ENCODE peak calls at places on chromosome 3, in five cellular contexts. U is suprapubic skin, H is HepG2, E is endothelial cell of umbilical vein, A is Panc1. N is an unnamed sample.

GRCh38 chr3:14467723-14468620 is 65.6 kb downstream of the SLC6A6 start:
- DNase-seq in U (no peak), H (peak; percentile 8), E (peak; percentile 41), A (no peak), N (peak; percentile 55)

GRCh38 chr3:81666502-81667121 is 94.8 kb downstream of the GBE1 start:
- DNase-seq in U (no peak), H (no peak), E (peak; percentile 60), A (no peak), N (peak; percentile 9)

GRCh38 chr3:11637901-11638668 is 5.6 kb downstream of the VGLL4 start:
- DNase-seq in U (no peak), H (no peak), E (peak; percentile 62), A (no peak), N (no peak)

GRCh38 chr3:187669675-187670504 is at the start of gene SST:
- DNase-seq in U (no peak), H (peak; percentile 16), E (peak; percentile 45), A (no peak), N (peak; percentile 94)

GRCh38 chr3:108125550-108126071 is 34.8 kb upstream of the CD47 start:
- DNase-seq in U (no peak), H (no peak), E (peak; percentile 97), A (no peak), N (no peak)

GRCh38 chr3:172289583-172289982 is 158.7 kb downstream of the GHSR start:
- DNase-seq in U (no peak), H (no peak), E (peak; percentile 57), A (no peak), N (peak; percentile 64)

GRCh38 chr3:128454310-128454618 is 12.4 kb downstream of the DNAJB8 start:
- DNase-seq in U (no peak), H (no peak), E (no peak), A (no peak), N (no peak)

GRCh38 chr3:52315977-52316764 is at the start of gene DNAH1:
- DNase-seq in U (no peak), H (no peak), E (no peak), A (no peak), N (no peak)

GRCh38 chr3:132789959-132790358 is 67.8 kb upstream of the NPHP3 start:
- DNase-seq in U (no peak), H (no peak), E (no peak), A (no peak), N (no peak)

GRCh38 chr3:124565013-124565412 is 165.2 kb upstream of the UMPS start:
- DNase-seq in U (no peak), H (peak; percentile 82), E (peak; percentile 71), A (peak; percentile 55), N (peak; percentile 91)

GRCh38 chr3:36525115-36525711 is 144.9 kb downstream of the STAC start:
- DNase-seq in U (no peak), H (no peak), E (no peak), A (no peak), N (peak; percentile 8)

GRCh38 chr3:133047980-133048379 is 9.8 kb downstream of the TMEM108 start:
- DNase-seq in U (no peak), H (no peak), E (no peak), A (no peak), N (no peak)

GRCh38 chr3:120418866-120419490 is 31.8 kb downstream of the FSTL1 start:
- DNase-seq in U (no peak), H (peak; percentile 76), E (peak; percentile 68), A (peak; percentile 12), N (peak; percentile 79)

GRCh38 chr3:170862618-170863374 is 7.2 kb downstream of the RPL22L1 start:
- DNase-seq in U (no peak), H (no peak), E (no peak), A (no peak), N (peak; percentile 46)

GRCh38 chr3:41159581-41160189 is 39.6 kb upstream of the CTNNB1 start:
- DNase-seq in U (no peak), H (no peak), E (no peak), A (no peak), N (no peak)

GRCh38 chr3:39641210-39641718 is 168.1 kb upstream of the MYRIP start:
- DNase-seq in U (no peak), H (no peak), E (no peak), A (no peak), N (no peak)

GRCh38 chr3:149572796-149573414 is 84.9 kb downstream of the WWTR1 start:
- DNase-seq in U (no peak), H (no peak), E (peak; percentile 69), A (no peak), N (no peak)

GRCh38 chr3:13884851-13885703 is 5.2 kb upstream of the WNT7A start:
- DNase-seq in U (peak; percentile 58), H (peak; percentile 36), E (no peak), A (no peak), N (peak; percentile 81)

GRCh38 chr3:111538687-111539086 is 3.3 kb upstream of the CD96 start:
- DNase-seq in U (no peak), H (peak; percentile 13), E (no peak), A (no peak), N (no peak)

GRCh38 chr3:14412831-14413380 is 10.5 kb downstream of the SLC6A6 start:
- DNase-seq in U (no peak), H (no peak), E (no peak), A (no peak), N (peak; percentile 79)

GRCh38 chr3:150737874-150738679 is 24.9 kb downstream of the SIAH2 start:
- DNase-seq in U (no peak), H (peak; percentile 96), E (no peak), A (no peak), N (peak; percentile 22)

GRCh38 chr3:51800758-51801140 is 21.7 kb upstream of the IQCF6 start:
- DNase-seq in U (no peak), H (no peak), E (no peak), A (no peak), N (no peak)

GRCh38 chr3:64111872-64112271 is 88.6 kb upstream of the PSMD6 start:
- DNase-seq in U (no peak), H (no peak), E (no peak), A (no peak), N (peak; percentile 23)

GRCh38 chr3:137084579-137084978 is 126.8 kb downstream of the IL20RB start:
- DNase-seq in U (no peak), H (no peak), E (no peak), A (no peak), N (peak; percentile 24)

DNA sequence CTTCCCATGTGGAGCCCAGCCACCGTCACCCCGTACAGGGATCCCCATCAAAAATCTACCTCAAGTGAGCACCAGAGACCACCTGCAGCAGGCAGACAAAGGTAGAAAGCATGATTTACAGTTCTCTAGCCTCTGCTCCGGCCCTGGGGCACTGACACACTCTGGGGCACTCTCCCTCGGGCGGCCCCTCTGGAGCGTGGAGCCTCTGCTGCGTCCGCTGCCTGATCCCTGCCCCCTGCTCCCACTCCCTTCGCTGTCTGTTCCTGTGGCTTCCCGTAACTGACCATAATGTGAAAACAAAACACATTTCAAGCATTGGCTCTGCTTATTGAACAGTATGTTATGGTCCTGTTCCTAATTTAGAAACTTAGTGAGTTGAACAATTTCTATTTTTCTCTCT is 22.9 kb upstream of the TMEM115 start:
- DNase-seq in U (no peak), H (no peak), E (no peak), A (no peak), N (no peak)
- TF ChIP-seq POLR2AphosphoS5 in U (no peak), H (no peak), E (no peak), A (no peak), N (no peak)

DNA sequence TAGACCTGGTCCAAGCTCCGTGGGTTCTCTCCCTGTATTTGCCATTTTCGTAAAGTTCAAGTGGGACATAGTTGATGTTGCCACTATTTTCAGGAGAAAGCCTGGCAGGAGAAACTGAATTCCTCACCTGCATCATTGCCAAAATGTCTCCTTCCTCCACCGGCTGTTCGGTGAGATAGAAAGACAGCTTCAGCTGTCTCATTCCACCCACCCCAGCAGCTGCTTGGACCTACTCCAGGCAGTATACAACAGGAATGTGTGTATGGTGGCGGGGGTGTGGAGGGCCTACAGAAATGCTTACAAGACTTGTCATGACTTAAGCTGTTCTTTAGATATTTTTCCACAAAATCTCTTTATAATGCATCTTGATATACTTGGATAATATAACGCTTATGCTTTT is 132.7 kb upstream of the RAP2B start:
- DNase-seq in U (no peak), H (no peak), E (peak; percentile 24), A (no peak), N (no peak)
- TF ChIP-seq POLR2AphosphoS5 in U (no peak), H (no peak), E (no peak), A (no peak), N (no peak)

GRCh38 chr3:184361532-184361931 is at the start of the genes CLCN2 and POLR2H:
- DNase-seq in U (no peak), H (peak; percentile 53), E (peak; percentile 55), A (no peak), N (peak; percentile 80)

GRCh38 chr3:184362668-184363540 is 1.4 kb downstream of the POLR2H start:
- DNase-seq in U (peak; percentile 98), H (peak; percentile 98), E (peak; percentile 96), A (peak; percentile 90), N (peak; percentile 99)

GRCh38 chr3:184360834-184361531 is 422 bp downstream of the CLCN2 start:
- DNase-seq in U (no peak), H (no peak), E (peak; percentile 18), A (no peak), N (no peak)

GRCh38 chr3:184360070-184360833 is 1.2 kb downstream of the CLCN2 start:
- DNase-seq in U (no peak), H (no peak), E (no peak), A (no peak), N (no peak)

GRCh38 chr3:184361932-184362667 is 590 bp downstream of the POLR2H start:
- DNase-seq in U (no peak), H (no peak), E (no peak), A (peak; percentile 61), N (peak; percentile 54)
- TF ChIP-seq POLR2AphosphoS5 in U (no peak), H (no peak), E (no peak), A (peak; percentile 24), N (no peak)

GRCh38 chr3:98763076-98763475 is at the start of gene ST3GAL6:
- DNase-seq in U (no peak), H (no peak), E (peak; percentile 85), A (no peak), N (no peak)
- TF ChIP-seq POLR2AphosphoS5 in U (no peak), H (no peak), E (no peak), A (no peak), N (no peak)

GRCh38 chr3:4739289-4740236 is 239.7 kb upstream of the BHLHE40 start:
- DNase-seq in U (peak; percentile 70), H (no peak), E (no peak), A (no peak), N (no peak)

GRCh38 chr3:4734454-4734853 is 241.3 kb downstream of the ITPR1 start:
- DNase-seq in U (no peak), H (no peak), E (no peak), A (no peak), N (no peak)

GRCh38 chr3:4735243-4735642 is 242.1 kb downstream of the ITPR1 start:
- DNase-seq in U (no peak), H (no peak), E (no peak), A (no peak), N (no peak)

GRCh38 chr3:4738737-4739274 is 240.4 kb upstream of the BHLHE40 start:
- DNase-seq in U (peak; percentile 72), H (no peak), E (no peak), A (no peak), N (no peak)

DNA sequence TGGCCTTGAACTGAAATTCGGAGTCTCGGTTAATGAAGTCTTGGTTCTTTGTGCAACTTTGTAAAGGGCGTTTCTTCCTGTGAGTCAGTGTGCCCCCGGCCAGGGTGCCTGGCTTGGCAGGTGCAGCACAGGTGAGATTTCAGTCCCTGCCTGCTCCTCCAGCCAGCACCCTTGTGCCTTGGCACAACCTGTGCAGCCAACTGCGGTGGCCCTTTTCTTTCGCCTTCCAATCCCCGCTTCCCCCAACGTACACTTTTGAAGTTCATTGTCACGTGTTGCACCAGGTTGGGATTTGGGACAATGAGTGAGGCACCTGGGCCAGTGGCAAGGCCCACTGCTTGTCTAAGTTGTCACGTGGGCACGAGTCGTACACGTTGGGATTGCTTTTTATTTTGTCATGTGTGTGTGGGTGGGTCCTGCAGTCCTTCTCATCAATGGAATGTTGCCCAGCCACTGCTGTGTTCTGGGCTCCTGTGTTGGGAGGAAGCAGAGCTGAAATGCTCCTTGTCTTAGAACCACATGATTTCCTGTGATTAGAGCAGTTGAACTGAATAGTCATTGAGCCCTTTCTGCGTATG is 242.9 kb upstream of the BHLHE40 start:
- DNase-seq in U (no peak), H (no peak), E (peak; percentile 79), A (no peak), N (no peak)
- TF ChIP-seq POLR2AphosphoS5 in U (peak; percentile 17), H (no peak), E (no peak), A (no peak), N (no peak)